ENCODE peak calls at places on chromosomes 4 and X, in six cellular contexts. T is A549, K is tibial nerve, N is transverse colon, D is H1, P is stomach. F is an unnamed sample.

GRCh38 chr4:86326399-86326798 is 33.5 kb downstream of the MAPK10 start:
- DNase-seq in T (no peak), K (no peak), N (no peak), D (no peak), P (no peak), F (no peak)

GRCh38 chr4:36064147-36064546 is 180.2 kb downstream of the ARAP2 start:
- DNase-seq in T (no peak), K (no peak), N (no peak), D (no peak), P (no peak), F (no peak)

GRCh38 chr4:172143605-172144314 is 330.6 kb downstream of the GALNTL6 start:
- DNase-seq in T (no peak), K (no peak), N (no peak), D (no peak), P (no peak), F (no peak)

GRCh38 chrX:39859991-39860861 is 237.5 kb downstream of the BCOR start:
- DNase-seq in T (peak), K (no peak), N (peak), D (no peak), P (peak), F (no peak)

GRCh38 chr4:185395255-185395955 is at the start of gene LRP2BP:
- DNase-seq in T (no peak), K (no peak), N (no peak), D (no peak), P (no peak), F (no peak)

GRCh38 chrX:114798902-114799301 is 215.0 kb downstream of the HTR2C start:
- DNase-seq in T (no peak), K (no peak), N (no peak), D (no peak), P (no peak), F (no peak)

GRCh38 chr4:24434193-24434728 is 150.1 kb downstream of the DHX15 start:
- DNase-seq in T (no peak), K (no peak), N (no peak), D (no peak), P (no peak), F (no peak)

GRCh38 chr4:113657834-113658233 is 103.7 kb downstream of the CAMK2D start:
- DNase-seq in T (no peak), K (no peak), N (no peak), D (no peak), P (no peak), F (no peak)

GRCh38 chr4:26150948-26151347 is 169.9 kb upstream of the RBPJ start:
- DNase-seq in T (no peak), K (peak), N (no peak), D (no peak), P (no peak), F (no peak)

GRCh38 chr4:93764647-93765246 is 63.8 kb upstream of the ATOH1 start:
- DNase-seq in T (peak), K (peak), N (no peak), D (no peak), P (no peak), F (no peak)

GRCh38 chrX:20988804-20989203 is 385.4 kb upstream of the CNKSR2 start:
- DNase-seq in T (no peak), K (no peak), N (no peak), D (no peak), P (no peak), F (no peak)

GRCh38 chr4:184807261-184807660 is 18.5 kb downstream of the ACSL1 start:
- DNase-seq in T (no peak), K (no peak), N (no peak), D (no peak), P (peak), F (no peak)

GRCh38 chr4:184384056-184384809 is 90.1 kb downstream of the IRF2 start:
- DNase-seq in T (peak), K (peak), N (peak), D (no peak), P (peak), F (no peak)

GRCh38 chrX:107826286-107827136 is 845 bp downstream of the MID2 start:
- DNase-seq in T (peak), K (peak), N (peak), D (no peak), P (peak), F (no peak)

GRCh38 chr4:39528056-39528465 is 822 bp upstream of the UGDH start:
- DNase-seq in T (no peak), K (peak), N (no peak), D (no peak), P (no peak), F (peak)

GRCh38 chrX:71214604-71215334 is 8.3 kb upstream of the GJB1 start:
- DNase-seq in T (no peak), K (no peak), N (peak), D (no peak), P (peak), F (no peak)

GRCh38 chr4:63459329-63459728 is 949.9 kb downstream of the TECRL start:
- DNase-seq in T (no peak), K (no peak), N (no peak), D (no peak), P (no peak), F (no peak)

GRCh38 chr4:112563431-112564200 is 47.6 kb upstream of the NEUROG2 start:
- DNase-seq in T (no peak), K (no peak), N (no peak), D (no peak), P (no peak), F (no peak)

GRCh38 chr4:108336076-108336475 is 167.3 kb upstream of the LEF1 start:
- DNase-seq in T (no peak), K (no peak), N (no peak), D (no peak), P (no peak), F (no peak)

GRCh38 chrX:129726307-129727111 is 12.3 kb upstream of the XPNPEP2 start:
- DNase-seq in T (peak), K (peak), N (peak), D (peak), P (peak), F (no peak)

GRCh38 chrX:68669872-68670271 is 22.4 kb downstream of the STARD8 start:
- DNase-seq in T (no peak), K (no peak), N (no peak), D (no peak), P (no peak), F (no peak)

GRCh38 chr4:178738026-178738425 is 1295.8 kb upstream of the AGA start:
- DNase-seq in T (peak), K (no peak), N (no peak), D (no peak), P (no peak), F (no peak)

GRCh38 chr4:24809376-24809775 is 14.0 kb downstream of the SOD3 start:
- DNase-seq in T (peak), K (no peak), N (no peak), D (peak), P (no peak), F (no peak)

GRCh38 chrX:106649523-106650428 is 38.0 kb downstream of the RADX start:
- DNase-seq in T (no peak), K (no peak), N (no peak), D (no peak), P (no peak), F (no peak)

GRCh38 chr4:79865253-79865652 is 207.8 kb downstream of the ANTXR2 start:
- DNase-seq in T (no peak), K (no peak), N (no peak), D (no peak), P (no peak), F (no peak)

GRCh38 chrX:136679581-136679980 is 31.6 kb downstream of the CD40LG start:
- DNase-seq in T (no peak), K (no peak), N (no peak), D (no peak), P (no peak), F (no peak)

GRCh38 chr4:154208424-154208823 is 283.2 kb downstream of the DCHS2 start:
- DNase-seq in T (no peak), K (no peak), N (no peak), D (no peak), P (no peak), F (no peak)

GRCh38 chrX:154458954-154459829 is 1.1 kb downstream of the PLXNA3 start:
- DNase-seq in T (no peak), K (no peak), N (peak), D (no peak), P (peak), F (no peak)

GRCh38 chrX:7253565-7253964 is 105.6 kb upstream of the PUDP start:
- DNase-seq in T (no peak), K (no peak), N (no peak), D (no peak), P (no peak), F (no peak)

GRCh38 chrX:39442332-39442731 is 641.1 kb downstream of the MID1IP1 start:
- DNase-seq in T (no peak), K (no peak), N (no peak), D (no peak), P (no peak), F (no peak)

GRCh38 chr4:36394352-36394903 is 113.0 kb downstream of the DTHD1 start:
- DNase-seq in T (peak), K (no peak), N (no peak), D (no peak), P (no peak), F (no peak)

GRCh38 chrX:93874554-93874953 is 200.5 kb downstream of the FAM133A start:
- DNase-seq in T (peak), K (peak), N (no peak), D (peak), P (no peak), F (no peak)

GRCh38 chr4:61011051-61011450 is 189.1 kb upstream of the ADGRL3 start:
- DNase-seq in T (no peak), K (no peak), N (no peak), D (no peak), P (no peak), F (no peak)

GRCh38 chrX:32572644-32573043 is 638.7 kb downstream of the DMD start:
- DNase-seq in T (no peak), K (no peak), N (no peak), D (no peak), P (no peak), F (no peak)

GRCh38 chrX:32576885-32577284 is 634.5 kb downstream of the DMD start:
- DNase-seq in T (no peak), K (no peak), N (no peak), D (no peak), P (no peak), F (no peak)

GRCh38 chrX:32571579-32571978 is 639.8 kb downstream of the DMD start:
- DNase-seq in T (no peak), K (no peak), N (no peak), D (no peak), P (no peak), F (no peak)
- TF ChIP-seq EP300 in T (no peak), K (no peak), N (no peak), D (no peak), P (no peak), F (no peak)

DNA sequence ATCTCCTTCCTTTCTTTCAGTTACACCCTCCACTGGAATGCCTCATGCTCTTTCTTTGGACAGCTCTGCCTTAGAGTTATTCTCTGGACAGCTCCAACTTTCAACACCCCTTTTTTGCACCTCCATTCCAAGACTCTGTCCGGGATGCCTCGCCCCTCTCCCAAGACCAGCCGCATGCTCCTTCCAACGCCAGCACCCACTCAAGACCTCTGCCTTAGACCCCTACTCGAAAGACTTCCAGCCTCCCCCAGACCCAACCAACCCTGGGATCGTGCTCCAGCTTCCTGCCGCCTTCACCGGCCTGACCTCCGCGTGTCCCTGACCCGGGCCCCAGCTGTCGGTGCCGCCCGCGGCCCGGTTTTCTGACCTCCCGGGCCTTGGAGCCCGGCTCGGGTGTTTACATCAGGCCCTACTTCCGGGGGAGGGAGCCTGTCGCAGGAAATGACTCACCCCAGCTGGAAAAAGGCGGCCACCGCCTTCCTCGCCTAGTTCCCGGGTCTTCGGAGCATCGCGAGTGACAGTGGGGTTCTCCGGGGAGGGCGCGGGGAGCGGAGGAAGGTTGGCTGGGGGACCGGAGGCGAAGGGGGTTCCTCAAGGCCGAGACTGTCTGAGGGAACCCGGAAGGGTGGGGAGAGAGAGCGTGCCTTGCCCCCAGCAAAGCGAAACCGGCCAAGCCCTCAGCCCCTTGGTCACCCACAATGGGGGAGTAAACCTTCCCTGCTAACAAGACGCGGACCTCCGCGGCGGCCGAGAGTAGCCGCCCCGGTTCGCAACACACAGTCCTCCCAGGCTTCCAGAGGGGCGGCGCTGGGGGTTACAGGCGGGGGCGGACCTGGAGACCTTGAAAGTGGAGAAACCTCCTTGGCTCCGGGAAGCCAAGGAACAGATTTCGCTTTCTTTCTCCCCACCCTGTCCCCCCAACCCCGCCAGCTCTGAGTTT is at the start of gene WDR45:
- DNase-seq in T (peak), K (peak), N (peak), D (peak), P (peak), F (peak)
- TF ChIP-seq POLR2A in T (peak), K (peak), N (peak), D (peak), P (no peak), F (peak)

DNA sequence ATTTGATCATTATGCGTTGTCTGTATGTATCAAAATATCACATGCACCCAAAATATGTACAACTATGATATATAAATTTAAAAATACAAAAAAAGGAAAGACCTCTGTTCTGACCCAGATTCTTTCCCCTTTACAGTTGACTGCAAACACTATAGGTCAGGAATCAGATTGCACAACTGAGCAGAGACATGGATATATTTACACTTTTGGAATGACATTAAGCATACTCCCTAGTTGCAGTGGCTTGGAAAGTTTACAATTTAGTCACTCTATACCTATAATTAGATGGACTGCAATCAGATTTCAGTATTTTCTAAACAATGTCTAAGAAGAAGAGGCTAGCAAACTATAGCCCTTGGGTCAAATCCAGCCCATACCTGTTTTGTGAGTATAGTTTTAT is 98.5 kb upstream of the INPP4B start:
- DNase-seq in T (no peak), K (no peak), N (no peak), D (no peak), P (no peak), F (no peak)
- TF ChIP-seq EP300 in T (no peak), K (no peak), N (no peak), D (no peak), P (no peak), F (no peak)

GRCh38 chr4:7904942-7905341 is 34.7 kb downstream of the AFAP1 start:
- DNase-seq in T (peak), K (no peak), N (no peak), D (no peak), P (no peak), F (no peak)
- TF ChIP-seq POLR2A in T (no peak), K (no peak), N (no peak), D (no peak), P (no peak), F (no peak)

GRCh38 chr4:125572601-125573000 is 257.8 kb downstream of the FAT4 start:
- DNase-seq in T (no peak), K (no peak), N (no peak), D (no peak), P (no peak), F (no peak)
- TF ChIP-seq EP300 in T (no peak), K (no peak), N (no peak), D (no peak), P (no peak), F (no peak)

DNA sequence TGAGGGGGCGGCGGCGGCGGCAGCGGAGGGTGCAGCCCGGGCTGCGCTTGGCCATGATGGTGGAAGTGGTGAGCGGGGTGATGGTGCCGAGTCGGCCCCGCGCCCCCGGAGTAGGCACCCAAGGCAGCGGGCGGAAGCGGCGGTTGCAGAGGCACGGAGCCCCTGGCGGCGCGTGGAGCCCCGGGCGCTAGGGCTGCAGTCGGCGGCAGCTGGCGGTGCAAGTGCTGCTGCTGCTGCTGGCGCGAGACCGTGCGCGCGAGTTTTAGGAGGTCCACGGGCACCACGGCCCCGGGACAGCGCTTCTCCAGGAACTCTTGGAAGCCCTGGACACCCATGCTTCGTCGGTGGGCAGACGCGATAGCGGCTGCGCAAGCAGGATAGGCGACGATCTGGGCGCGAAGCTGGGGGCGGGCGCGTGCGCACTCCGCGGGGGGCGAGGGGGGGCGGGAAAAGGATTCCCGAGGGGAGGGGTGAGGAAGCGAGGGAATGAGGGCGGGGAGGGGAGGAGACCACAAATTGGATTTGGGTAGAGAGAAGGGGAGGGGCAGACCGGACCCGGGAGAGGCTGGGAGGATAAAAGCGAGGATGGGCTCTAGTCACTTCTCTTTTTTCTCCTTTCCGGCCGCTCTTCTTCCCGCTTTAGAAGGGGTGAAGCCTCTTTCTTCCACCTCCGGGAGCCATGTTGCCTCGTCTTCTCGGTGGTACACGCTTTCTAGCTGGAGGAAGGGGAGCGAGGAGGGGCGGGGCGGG is at the start of gene FAM120C:
- DNase-seq in T (peak), K (peak), N (peak), D (peak), P (peak), F (peak)
- TF ChIP-seq POLR2A in T (peak), K (no peak), N (peak), D (peak), P (no peak), F (no peak)

DNA sequence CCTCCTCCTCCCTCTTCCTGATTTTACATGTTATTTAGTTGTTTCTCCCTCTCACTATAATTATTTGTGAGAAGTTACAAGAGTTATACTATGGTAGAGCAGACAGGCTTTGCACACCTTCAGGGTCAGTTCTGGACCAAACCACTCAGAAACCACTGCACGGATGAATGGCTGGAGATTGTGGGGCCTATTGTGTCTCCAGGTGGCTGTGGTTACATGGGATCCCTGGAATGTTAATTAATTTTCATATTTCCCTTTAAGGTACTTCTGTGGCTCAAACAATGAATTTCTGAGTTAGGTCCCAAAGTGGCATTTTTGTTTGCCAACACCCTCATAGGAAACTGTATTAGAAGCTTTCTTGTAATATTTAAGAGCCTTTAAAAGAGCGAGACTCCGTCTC is 151.9 kb downstream of the BMPR1B start:
- DNase-seq in T (no peak), K (no peak), N (no peak), D (no peak), P (no peak), F (no peak)
- TF ChIP-seq EP300 in T (no peak), K (no peak), N (no peak), D (no peak), P (no peak), F (no peak)

F was measured in suprapubic skin.